ENCODE peak calls at places on chromosomes 6 and 20, in six cellular contexts. W, E, P, Q, I and V are unnamed samples.

GRCh38 chr6:167682546-167683027 is 144.1 kb upstream of the AFDN start:
- DNase-seq in W (no peak), E (no peak), P (no peak), Q (no peak), I (no peak), V (no peak)

GRCh38 chr6:126661646-126662045 is 321.7 kb downstream of the CENPW start:
- DNase-seq in W (no peak), E (no peak), P (no peak), Q (no peak), I (no peak), V (no peak)

GRCh38 chr6:12716298-12716853 is at the start of gene PHACTR1:
- DNase-seq in W (no peak), E (no peak), P (no peak), Q (no peak), I (no peak), V (no peak)

GRCh38 chr6:136766274-136766673 is 26.0 kb downstream of the MAP3K5 start:
- DNase-seq in W (no peak), E (no peak), P (no peak), Q (no peak), I (no peak), V (no peak)

GRCh38 chr6:157607317-157608109 is 215.5 kb upstream of the SNX9 start:
- DNase-seq in W (no peak), E (no peak), P (peak), Q (no peak), I (no peak), V (no peak)

GRCh38 chr6:92967352-92967751 is 452.0 kb downstream of the EPHA7 start:
- DNase-seq in W (no peak), E (no peak), P (peak), Q (no peak), I (no peak), V (no peak)

GRCh38 chr20:63745961-63746765 is 6.6 kb downstream of the SLC2A4RG start:
- DNase-seq in W (no peak), E (no peak), P (no peak), Q (no peak), I (no peak), V (no peak)

GRCh38 chr6:35265523-35265922 is 6.0 kb downstream of the ZNF76 start:
- DNase-seq in W (no peak), E (no peak), P (no peak), Q (no peak), I (no peak), V (no peak)

GRCh38 chr6:169763881-169764280 is 12.5 kb downstream of the ERMARD start:
- DNase-seq in W (no peak), E (no peak), P (peak), Q (no peak), I (no peak), V (no peak)

GRCh38 chr6:155499574-155499973 is 43.9 kb upstream of the NOX3 start:
- DNase-seq in W (no peak), E (no peak), P (no peak), Q (no peak), I (no peak), V (no peak)

GRCh38 chr6:4093288-4093687 is 14.4 kb upstream of the FAM217A start:
- DNase-seq in W (no peak), E (no peak), P (no peak), Q (no peak), I (no peak), V (no peak)

GRCh38 chr6:112245511-112246203 is 8.7 kb downstream of the LAMA4 start:
- DNase-seq in W (no peak), E (no peak), P (no peak), Q (no peak), I (no peak), V (no peak)

GRCh38 chr6:41712651-41713103 is 22.7 kb downstream of the TFEB start:
- DNase-seq in W (no peak), E (no peak), P (no peak), Q (no peak), I (no peak), V (peak)

GRCh38 chr6:109374493-109374892 is 7.8 kb downstream of the CD164 start:
- DNase-seq in W (no peak), E (no peak), P (no peak), Q (no peak), I (no peak), V (no peak)

GRCh38 chr6:148179786-148180185 is 162.9 kb upstream of the SASH1 start:
- DNase-seq in W (no peak), E (no peak), P (no peak), Q (no peak), I (no peak), V (no peak)

GRCh38 chr20:1688886-1689538 is 31.4 kb upstream of the SIRPG start:
- DNase-seq in W (no peak), E (no peak), P (no peak), Q (no peak), I (no peak), V (no peak)

GRCh38 chr20:59564171-59564570 is 40.2 kb upstream of the PHACTR3 start:
- DNase-seq in W (no peak), E (no peak), P (no peak), Q (no peak), I (no peak), V (no peak)

GRCh38 chr20:25236450-25237304 is 11.2 kb upstream of the PYGB start:
- DNase-seq in W (no peak), E (no peak), P (no peak), Q (no peak), I (no peak), V (no peak)

GRCh38 chr20:8082025-8082424 is 50.0 kb upstream of the PLCB1 start:
- DNase-seq in W (no peak), E (no peak), P (no peak), Q (no peak), I (no peak), V (no peak)

GRCh38 chr20:723756-724155 is 44.5 kb downstream of the SLC52A3 start:
- DNase-seq in W (no peak), E (no peak), P (no peak), Q (no peak), I (no peak), V (no peak)